ENCODE peak calls at places on chromosome X, in five cellular contexts. C is gastrocnemius medialis, T is neural progenitor cell, Y is HCT116, I is right lobe of liver. H is an unnamed sample.
A peak's percentile ranks its signal among the peaks of the same experiment; 100 is the strongest.

GRCh38 chrX:84709987-84710386 is 207.7 kb upstream of the HDX start:
- DNase-seq in T (no peak), I (no peak), Y (no peak), C (no peak), H (no peak)

GRCh38 chrX:54865208-54865607 is 55.4 kb upstream of the TRO start:
- DNase-seq in C (no peak), Y (no peak), T (no peak), I (no peak), H (no peak)

GRCh38 chrX:77901506-77901905 is 2.2 kb downstream of the COX7B start:
- DNase-seq in C (no peak), I (no peak), Y (no peak), T (no peak), H (no peak)

GRCh38 chrX:91435465-91435864 is 826 bp downstream of the PABPC5 start:
- DNase-seq in C (no peak), T (peak; percentile 8), Y (no peak), I (no peak), H (no peak)

GRCh38 chrX:115372026-115372610 is 82.6 kb downstream of the LUZP4 start:
- DNase-seq in C (no peak), I (no peak), Y (peak; percentile 12), T (peak; percentile 50), H (no peak)

GRCh38 chrX:153953342-153953830 is 8.9 kb upstream of the RENBP start:
- DNase-seq in Y (no peak), T (peak; percentile 71), C (peak; percentile 60), I (no peak), H (peak; percentile 14)

GRCh38 chrX:102708900-102709299 is 3.3 kb upstream of the GPRASP2 start:
- DNase-seq in T (no peak), C (no peak), I (no peak), Y (no peak), H (no peak)

GRCh38 chrX:129161108-129161507 is 362.2 kb downstream of the SMARCA1 start:
- DNase-seq in Y (no peak), I (no peak), C (no peak), T (no peak), H (no peak)

GRCh38 chrX:96611619-96612362 is 72.9 kb upstream of the DIAPH2 start:
- DNase-seq in Y (no peak), T (peak; percentile 18), I (no peak), C (no peak), H (no peak)

GRCh38 chrX:112642349-112642748 is 37.4 kb downstream of the LHFPL1 start:
- DNase-seq in T (peak; percentile 79), I (no peak), Y (peak; percentile 21), C (no peak), H (no peak)

GRCh38 chrX:72245461-72246089 is 6.7 kb upstream of the ERCC6L start:
- DNase-seq in I (peak; percentile 48), C (peak; percentile 15), T (peak; percentile 71), Y (peak; percentile 13), H (no peak)

GRCh38 chrX:74422576-74423288 is 1.4 kb downstream of the SLC16A2 start:
- DNase-seq in I (peak; percentile 64), C (peak; percentile 21), T (peak; percentile 78), Y (no peak), H (peak; percentile 3)

GRCh38 chrX:72306851-72307645 is 1.3 kb upstream of the CITED1 start:
- DNase-seq in Y (peak; percentile 22), I (peak; percentile 59), C (no peak), T (peak; percentile 79), H (peak; percentile 4)

GRCh38 chrX:97267916-97268680 is 384.4 kb downstream of the RPA4 start:
- DNase-seq in Y (no peak), T (no peak), C (no peak), I (no peak), H (no peak)

GRCh38 chrX:77446029-77446585 is 1.1 kb upstream of the FGF16 start:
- DNase-seq in T (peak; percentile 48), I (peak; percentile 29), Y (no peak), C (no peak), H (no peak)

GRCh38 chrX:11089802-11090201 is 21.3 kb upstream of the HCCS start:
- DNase-seq in I (no peak), Y (no peak), C (no peak), T (no peak), H (no peak)

GRCh38 chrX:70755850-70756249 is 152.7 kb downstream of the TEX11 start:
- DNase-seq in Y (no peak), I (no peak), C (no peak), T (peak; percentile 55), H (no peak)

GRCh38 chrX:107673933-107674479 is 45.7 kb downstream of the PRPS1 start:
- DNase-seq in T (peak; percentile 33), I (peak; percentile 68), Y (no peak), C (peak; percentile 84), H (peak; percentile 68)

GRCh38 chrX:106791495-106791894 is 11.0 kb upstream of the TBC1D8B start:
- DNase-seq in C (no peak), I (no peak), T (no peak), Y (no peak), H (no peak)

GRCh38 chrX:57227691-57228090 is 58.8 kb upstream of the FAAH2 start:
- DNase-seq in Y (no peak), I (no peak), C (no peak), T (no peak), H (no peak)

GRCh38 chrX:49059209-49060191 is 701 bp downstream of the CCDC120 start:
- DNase-seq in Y (no peak), C (no peak), T (no peak), I (no peak), H (no peak)

GRCh38 chrX:19686876-19687275 is 171.6 kb upstream of the MAP3K15 start:
- DNase-seq in Y (no peak), T (no peak), I (no peak), C (no peak), H (no peak)

GRCh38 chrX:7112071-7112470 is 35.4 kb upstream of the STS start:
- DNase-seq in I (no peak), T (no peak), Y (no peak), C (no peak), H (no peak)

GRCh38 chrX:54909941-54910340 is 10.7 kb upstream of the TRO start:
- DNase-seq in Y (no peak), C (no peak), T (no peak), I (no peak), H (no peak)

DNA sequence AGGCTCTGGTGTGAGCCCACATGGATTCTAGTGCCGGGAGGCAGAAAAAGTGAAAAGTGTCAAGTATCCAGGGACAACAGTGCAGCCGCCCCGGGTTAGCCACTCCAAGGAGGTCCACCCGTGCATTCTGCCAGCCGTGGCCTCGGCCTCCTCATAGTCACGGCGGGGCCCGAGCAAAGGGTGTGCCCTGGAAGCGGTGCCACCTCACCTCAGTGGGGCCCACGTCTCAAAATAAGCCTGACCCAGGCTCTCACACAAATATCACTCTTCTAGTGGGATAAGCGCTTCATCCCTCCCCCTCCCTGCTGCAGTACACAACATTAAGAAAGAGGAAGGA is 427 bp upstream of the KLHL13 start:
- DNase-seq in I (no peak), Y (no peak), T (no peak), C (no peak), H (no peak)
- H3K27ac ChIP-seq in I (peak overlapping the region; percentile 54), Y (peak overlapping the region; percentile 29), T (no peak overlapping the region), C (peak overlapping the region; percentile 70), H (peak overlapping the region; percentile 63)

DNA sequence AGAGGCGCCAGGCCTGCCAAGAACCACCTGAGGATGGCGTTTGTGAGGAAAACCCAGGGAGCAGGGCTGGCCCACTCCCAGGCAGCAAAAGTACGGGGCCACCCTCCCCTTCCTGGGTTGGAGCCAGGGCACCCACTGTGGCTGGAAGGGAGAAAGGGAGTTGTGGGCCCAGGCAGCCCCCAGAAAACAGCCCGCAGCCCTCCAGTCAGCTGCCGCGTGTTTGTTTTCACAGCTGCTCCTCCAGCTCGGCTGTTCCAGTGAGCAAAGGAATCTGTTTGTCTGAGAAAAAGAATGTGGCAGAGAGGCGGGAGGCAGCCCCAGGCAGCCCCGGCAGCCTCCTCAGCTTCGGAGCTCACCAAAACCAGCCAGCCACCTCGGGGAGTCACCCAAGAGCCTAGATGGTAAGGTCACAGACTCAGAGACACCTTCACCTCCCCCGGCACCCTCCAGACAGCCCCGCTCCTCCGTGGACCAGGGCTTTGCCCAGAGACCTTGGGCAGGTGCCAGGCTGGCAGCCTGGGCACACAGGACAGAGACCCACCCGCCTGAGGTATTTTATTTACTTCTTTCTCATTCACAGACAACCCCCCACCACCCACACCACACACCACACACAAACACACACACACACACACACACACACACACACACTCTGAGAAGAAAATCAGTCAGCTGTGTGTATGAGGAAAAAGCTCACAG is 338.1 kb downstream of the BCOR start:
- DNase-seq in C (no peak), Y (no peak), I (no peak), T (peak; percentile 53), H (no peak)
- H3K27ac ChIP-seq in C (no peak overlapping the region), Y (no peak overlapping the region), I (peak overlapping the region; percentile 27), T (no peak overlapping the region), H (peak overlapping the region; percentile 89)

DNA sequence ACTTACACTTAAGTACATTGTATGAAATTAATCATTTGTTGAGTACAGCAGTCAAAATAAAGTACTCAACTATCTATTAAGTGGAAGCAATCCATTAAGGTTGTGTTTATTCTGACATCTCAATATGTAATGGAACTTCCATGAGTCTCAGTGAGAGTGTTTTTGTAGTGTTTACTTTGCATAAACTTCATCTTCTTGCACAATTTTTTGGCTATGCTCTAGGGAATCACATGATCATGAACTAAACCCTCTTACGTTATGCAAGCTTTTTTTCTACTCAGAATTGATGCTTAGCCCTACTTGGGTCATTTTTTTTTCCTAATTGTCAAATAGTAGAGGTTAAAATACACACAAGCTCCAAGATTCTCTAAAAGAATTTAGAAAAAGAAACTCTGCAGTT is 21.1 kb upstream of the PIGA start:
- DNase-seq in Y (no peak), C (no peak), I (no peak), T (no peak), H (no peak)
- H3K27ac ChIP-seq in Y (no peak overlapping the region), C (peak overlapping the region; percentile 3), I (peak overlapping the region; percentile 17), T (no peak overlapping the region), H (no peak overlapping the region)

GRCh38 chrX:136858007-136858756 is 22.3 kb downstream of the RBMX start:
- DNase-seq in Y (no peak), T (no peak), C (no peak), I (no peak), H (no peak)
- H3K27ac ChIP-seq in Y (no peak overlapping the region), T (no peak overlapping the region), C (peak overlapping the region; percentile 7), I (no peak overlapping the region), H (no peak overlapping the region)

DNA sequence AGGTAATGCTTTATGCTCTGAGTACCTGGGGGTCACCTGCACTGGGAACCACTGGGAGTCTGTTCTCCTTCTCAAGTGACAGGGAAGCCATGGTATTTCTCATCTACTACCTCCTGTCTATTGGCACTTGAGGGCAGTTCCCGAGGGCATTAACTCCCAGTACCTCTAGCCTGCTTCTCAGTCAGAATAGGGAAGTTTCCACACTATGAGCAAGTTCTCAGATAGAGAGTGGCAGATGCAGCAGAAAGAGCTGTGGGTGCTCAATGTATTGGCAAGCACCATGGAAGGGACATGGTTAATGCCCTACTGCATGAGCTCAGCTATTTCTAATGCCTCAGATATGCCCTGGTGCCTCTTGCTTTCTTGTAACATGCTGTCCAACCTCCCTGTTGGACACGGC is 74.1 kb downstream of the ANOS1 start:
- DNase-seq in I (no peak), T (no peak), C (no peak), Y (no peak), H (no peak)
- H3K27ac ChIP-seq in I (no peak overlapping the region), T (no peak overlapping the region), C (no peak overlapping the region), Y (no peak overlapping the region), H (no peak overlapping the region)

DNA sequence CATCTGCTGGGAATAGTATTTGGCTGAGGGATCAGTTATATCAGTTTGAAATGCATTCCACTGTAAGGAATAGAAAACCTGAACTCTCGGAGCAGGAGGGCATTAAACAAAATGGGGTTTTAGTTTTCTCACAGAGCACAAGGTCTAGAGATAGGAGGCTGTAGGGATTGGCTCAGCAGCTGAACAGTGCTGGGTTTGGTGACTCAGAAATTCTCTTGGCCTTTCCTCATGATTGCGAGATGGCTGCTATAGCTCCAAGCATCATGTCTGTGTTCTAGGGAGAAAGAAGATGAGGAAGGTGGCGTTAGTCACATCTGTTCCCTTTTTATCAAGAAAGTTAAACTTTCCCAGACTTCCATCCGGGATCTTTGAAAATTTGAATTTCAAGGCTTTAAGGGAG is 177.3 kb downstream of the NHS start:
- DNase-seq in Y (no peak), T (no peak), I (no peak), C (no peak), H (no peak)
- H3K27ac ChIP-seq in Y (no peak overlapping the region), T (no peak overlapping the region), I (no peak overlapping the region), C (no peak overlapping the region), H (peak overlapping the region; percentile 79)

H was measured in thoracic aorta.